ENCODE peak calls at places on chromosomes 12 and 14, in six cellular contexts. O is effector memory CD4-positive, alpha-beta T cell; D is suprapubic skin; N is stomach; X is mesendoderm; G is heart left ventricle. Y is an unnamed sample.

GRCh38 chr12:122747224-122748175 is 5.1 kb upstream of the DENR start:
- DNase-seq in O (no peak), D (no peak), N (no peak), X (no peak), G (no peak), Y (no peak)

GRCh38 chr12:79378496-79378895 is 312.3 kb downstream of the PAWR start:
- DNase-seq in O (no peak), D (no peak), N (no peak), X (no peak), G (no peak), Y (no peak)

GRCh38 chr12:67792185-67792584 is 143.6 kb downstream of the DYRK2 start:
- DNase-seq in O (no peak), D (no peak), N (no peak), X (no peak), G (no peak), Y (no peak)

GRCh38 chr12:95304673-95305198 is 87.1 kb downstream of the VEZT start:
- DNase-seq in O (no peak), D (no peak), N (no peak), X (no peak), G (no peak), Y (no peak)

GRCh38 chr12:44930972-44931600 is 55.0 kb upstream of the NELL2 start:
- DNase-seq in O (no peak), D (no peak), N (no peak), X (peak; percentile 60), G (no peak), Y (no peak)

GRCh38 chr12:121364657-121365265 is 12.6 kb upstream of the ANAPC5 start:
- DNase-seq in O (no peak), D (no peak), N (no peak), X (no peak), G (no peak), Y (no peak)

GRCh38 chr14:54567634-54568561 is 970 bp downstream of the SAMD4A start:
- DNase-seq in O (peak; percentile 18), D (peak; percentile 76), N (peak; percentile 50), X (peak; percentile 79), G (peak; percentile 60), Y (peak; percentile 85)

GRCh38 chr12:122937622-122938091 is 28.6 kb downstream of the ABCB9 start:
- DNase-seq in O (no peak), D (no peak), N (no peak), X (no peak), G (no peak), Y (no peak)

GRCh38 chr14:69580009-69580577 is 5.4 kb upstream of the CCDC177 start:
- DNase-seq in O (no peak), D (no peak), N (peak; percentile 30), X (peak; percentile 91), G (peak; percentile 47), Y (no peak)

GRCh38 chr14:93067088-93067487 is 48.6 kb downstream of the ITPK1 start:
- DNase-seq in O (no peak), D (no peak), N (no peak), X (no peak), G (no peak), Y (no peak)

GRCh38 chr12:15701212-15701611 is 88.0 kb downstream of the EPS8 start:
- DNase-seq in O (no peak), D (no peak), N (no peak), X (no peak), G (no peak), Y (no peak)

GRCh38 chr14:36579573-36580140 is 2.8 kb downstream of the NKX2-8 start:
- DNase-seq in O (no peak), D (no peak), N (no peak), X (peak; percentile 33), G (no peak), Y (no peak)

GRCh38 chr12:197347-197746 is 16.6 kb downstream of the SLC6A12 start:
- DNase-seq in O (no peak), D (no peak), N (no peak), X (no peak), G (no peak), Y (no peak)

GRCh38 chr14:61434315-61434714 is 112.9 kb downstream of the PRKCH start:
- DNase-seq in O (no peak), D (no peak), N (no peak), X (no peak), G (no peak), Y (no peak)
- H3K4me1 ChIP-seq in O (peaks cover 36% of the 10 kb centered on the region), D (peaks cover 34% of the 10 kb centered on the region), N (peaks cover 14% of the 10 kb centered on the region), X (peaks cover 3% of the 10 kb centered on the region), G (peaks cover 21% of the 10 kb centered on the region), Y (peaks cover 7% of the 10 kb centered on the region)

GRCh38 chr14:100724061-100724460 is 2.6 kb upstream of the DLK1 start:
- DNase-seq in O (no peak), D (no peak), N (no peak), X (no peak), G (no peak), Y (no peak)

GRCh38 chr14:100725587-100726387 is 905 bp upstream of the DLK1 start:
- DNase-seq in O (no peak), D (no peak), N (no peak), X (no peak), G (no peak), Y (peak; percentile 33)

GRCh38 chr14:100726812-100727564 is at the start of gene DLK1:
- DNase-seq in O (no peak), D (no peak), N (no peak), X (no peak), G (no peak), Y (no peak)

GRCh38 chr14:100727565-100728240 is 1.0 kb downstream of the DLK1 start:
- DNase-seq in O (no peak), D (no peak), N (no peak), X (no peak), G (no peak), Y (no peak)

GRCh38 chr14:100726467-100726811 is 253 bp upstream of the DLK1 start:
- DNase-seq in O (no peak), D (no peak), N (no peak), X (no peak), G (no peak), Y (peak; percentile 21)
- H3K27me3 ChIP-seq in O (no peaks in the 10 kb centered on the region), D (peaks cover 99% of the 10 kb centered on the region), N (peaks cover 48% of the 10 kb centered on the region), X (peaks cover 21% of the 10 kb centered on the region), G (peaks cover 53% of the 10 kb centered on the region), Y (no peaks in the 10 kb centered on the region)

GRCh38 chr12:65885312-65885711 is 61.0 kb downstream of the HMGA2 start:
- DNase-seq in O (no peak), D (no peak), N (no peak), X (no peak), G (no peak), Y (no peak)

GRCh38 chr12:65881965-65882413 is 57.7 kb downstream of the HMGA2 start:
- DNase-seq in O (no peak), D (peak; percentile 95), N (peak; percentile 75), X (no peak), G (peak; percentile 77), Y (peak; percentile 91)

GRCh38 chr12:65881348-65881961 is 57.2 kb downstream of the HMGA2 start:
- DNase-seq in O (no peak), D (no peak), N (peak; percentile 30), X (peak; percentile 53), G (peak; percentile 41), Y (peak; percentile 45)

GRCh38 chr12:65879878-65880277 is 55.6 kb downstream of the HMGA2 start:
- DNase-seq in O (no peak), D (no peak), N (no peak), X (no peak), G (no peak), Y (no peak)

DNA sequence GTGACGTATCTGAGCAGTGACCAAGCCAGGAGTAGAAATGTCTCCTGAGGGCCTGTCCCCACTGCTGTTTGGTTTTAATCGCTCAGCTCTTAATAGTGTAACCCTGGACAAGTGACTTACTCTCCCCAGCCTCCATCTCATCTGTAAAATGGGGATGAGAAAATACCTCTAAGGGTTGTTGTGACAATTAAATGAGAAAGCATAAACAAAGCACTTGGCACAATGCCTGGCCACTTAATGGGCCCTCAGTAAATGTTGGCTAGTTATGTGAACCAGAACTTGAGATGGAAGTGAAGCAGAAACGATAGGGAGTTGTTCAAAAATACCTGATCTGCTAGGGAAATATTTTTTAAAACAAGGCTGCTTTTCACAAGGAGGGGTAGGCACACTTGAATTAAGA is 58.2 kb downstream of the HMGA2 start:
- DNase-seq in O (no peak), D (no peak), N (no peak), X (no peak), G (no peak), Y (no peak)
- H3K4me3 ChIP-seq in O (no peak overlapping the region), D (peak overlapping the region; percentile 43), N (peak overlapping the region; percentile 41), X (no peak overlapping the region), G (peak overlapping the region; percentile 44), Y (peak overlapping the region; percentile 55)

GRCh38 chr12:21502164-21502496 is 541 bp downstream of the GOLT1B start:
- DNase-seq in O (peak; percentile 4), D (no peak), N (peak; percentile 26), X (no peak), G (no peak), Y (no peak)
- H3K4me1 ChIP-seq in O (peaks cover 16% of the 10 kb centered on the region), D (peaks cover 50% of the 10 kb centered on the region), N (peaks cover 24% of the 10 kb centered on the region), X (peaks cover 2% of the 10 kb centered on the region), G (peaks cover 29% of the 10 kb centered on the region), Y (peaks cover 3% of the 10 kb centered on the region)

GRCh38 chr12:63154560-63154959 is 3.6 kb upstream of the AVPR1A start:
- DNase-seq in O (no peak), D (no peak), N (no peak), X (peak; percentile 16), G (no peak), Y (no peak)
- H3K27me3 ChIP-seq in O (peaks cover 5% of the 10 kb centered on the region), D (peaks cover 46% of the 10 kb centered on the region), N (peaks cover 31% of the 10 kb centered on the region), X (peaks cover 13% of the 10 kb centered on the region), G (peaks cover 18% of the 10 kb centered on the region), Y (no peaks in the 10 kb centered on the region)

DNA sequence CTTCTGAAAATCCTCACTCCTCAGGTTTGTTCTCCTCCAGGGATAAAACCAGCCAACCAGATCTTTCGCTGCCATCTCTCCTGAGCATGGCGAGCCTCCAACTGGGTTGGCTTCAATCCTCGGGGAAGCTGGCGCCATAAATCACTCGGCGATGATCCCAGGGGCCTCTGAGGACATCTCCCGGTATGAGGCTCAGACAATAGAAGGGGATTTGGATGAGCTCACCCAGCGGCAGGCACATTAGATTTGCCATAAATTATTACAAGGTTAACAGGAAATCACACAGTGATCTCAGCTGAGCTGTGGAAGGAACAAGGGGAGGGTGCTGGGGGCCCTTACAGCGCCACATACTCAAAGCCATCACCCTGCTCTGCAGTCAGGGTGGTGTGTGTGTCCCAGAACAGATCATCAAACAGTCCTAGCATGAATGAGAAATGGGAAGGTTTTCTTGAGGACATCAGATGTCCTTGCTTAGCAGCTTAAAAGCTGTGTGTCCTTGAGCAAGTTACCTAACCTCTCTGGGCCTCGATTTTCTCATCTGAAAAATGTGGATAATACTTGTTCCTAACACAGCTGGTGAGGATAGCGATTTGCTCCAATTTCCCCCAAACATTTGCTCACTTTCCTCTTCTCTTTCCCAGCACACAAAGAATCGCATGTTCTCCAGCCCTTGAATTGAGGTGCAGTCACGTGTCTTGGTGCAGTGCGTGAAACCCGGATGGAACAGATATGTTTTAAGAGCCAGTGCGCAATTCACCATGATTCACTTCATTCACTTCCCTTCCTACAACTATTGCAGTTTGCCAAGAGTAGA is 142.8 kb downstream of the SCARB1 start:
- DNase-seq in O (no peak), D (no peak), N (peak; percentile 68), X (no peak), G (peak; percentile 77), Y (peak; percentile 81)
- H3K4me3 ChIP-seq in O (no peak overlapping the region), D (no peak overlapping the region), N (no peak overlapping the region), X (no peak overlapping the region), G (no peak overlapping the region), Y (no peak overlapping the region)

Y was measured in right cardiac atrium.